ENCODE peak calls at places on chromosomes 16 and 17, in six cellular contexts. One of them, this sample, is unnamed.

GRCh38 chr16:11356573-11357331 is 11.5 kb downstream of the RMI2 start:
- DNase-seq in effector memory CD4-positive, alpha-beta T cell: peak; percentile 15
- DNase-seq in CD8-positive, alpha-beta memory T cell: peak; percentile 28
- DNase-seq in uterus: peak; percentile 64
- DNase-seq in fibroblast of lung: peak; percentile 43
- DNase-seq in cardiac muscle cell: peak; percentile 72
- DNase-seq in this sample: peak; percentile 48

GRCh38 chr17:34254651-34255380 is at the start of gene CCL2:
- DNase-seq in effector memory CD4-positive, alpha-beta T cell: no peak
- DNase-seq in CD8-positive, alpha-beta memory T cell: no peak
- DNase-seq in uterus: peak; percentile 77
- DNase-seq in fibroblast of lung: peak; percentile 90
- DNase-seq in cardiac muscle cell: peak; percentile 94
- DNase-seq in this sample: no peak

GRCh38 chr17:16459271-16459670 is 32.7 kb downstream of the LRRC75A start:
- DNase-seq in effector memory CD4-positive, alpha-beta T cell: no peak
- DNase-seq in CD8-positive, alpha-beta memory T cell: no peak
- DNase-seq in uterus: no peak
- DNase-seq in fibroblast of lung: no peak
- DNase-seq in cardiac muscle cell: no peak
- DNase-seq in this sample: no peak

GRCh38 chr16:79723583-79724168 is 123.1 kb upstream of the MAF start:
- DNase-seq in effector memory CD4-positive, alpha-beta T cell: no peak
- DNase-seq in CD8-positive, alpha-beta memory T cell: no peak
- DNase-seq in uterus: no peak
- DNase-seq in fibroblast of lung: no peak
- DNase-seq in cardiac muscle cell: no peak
- DNase-seq in this sample: no peak

GRCh38 chr16:20844588-20844987 is 38.3 kb downstream of the REXO5 start:
- DNase-seq in effector memory CD4-positive, alpha-beta T cell: peak; percentile 4
- DNase-seq in CD8-positive, alpha-beta memory T cell: no peak
- DNase-seq in uterus: no peak
- DNase-seq in fibroblast of lung: no peak
- DNase-seq in cardiac muscle cell: no peak
- DNase-seq in this sample: peak; percentile 40

GRCh38 chr16:1158456-1159324 is 5.8 kb downstream of the CACNA1H start:
- DNase-seq in effector memory CD4-positive, alpha-beta T cell: no peak
- DNase-seq in CD8-positive, alpha-beta memory T cell: no peak
- DNase-seq in uterus: peak; percentile 84
- DNase-seq in fibroblast of lung: peak; percentile 38
- DNase-seq in cardiac muscle cell: peak; percentile 35
- DNase-seq in this sample: no peak

GRCh38 chr17:47869114-47869513 is 18.2 kb upstream of the SP6 start:
- DNase-seq in effector memory CD4-positive, alpha-beta T cell: no peak
- DNase-seq in CD8-positive, alpha-beta memory T cell: no peak
- DNase-seq in uterus: no peak
- DNase-seq in fibroblast of lung: no peak
- DNase-seq in cardiac muscle cell: no peak
- DNase-seq in this sample: no peak

GRCh38 chr17:78723001-78723796 is 58.9 kb downstream of the CYTH1 start:
- DNase-seq in effector memory CD4-positive, alpha-beta T cell: no peak
- DNase-seq in CD8-positive, alpha-beta memory T cell: no peak
- DNase-seq in uterus: peak; percentile 53
- DNase-seq in fibroblast of lung: peak; percentile 43
- DNase-seq in cardiac muscle cell: peak; percentile 49
- DNase-seq in this sample: no peak

GRCh38 chr17:57080708-57081107 is 4.3 kb upstream of the AKAP1 start:
- DNase-seq in effector memory CD4-positive, alpha-beta T cell: no peak
- DNase-seq in CD8-positive, alpha-beta memory T cell: no peak
- DNase-seq in uterus: no peak
- DNase-seq in fibroblast of lung: no peak
- DNase-seq in cardiac muscle cell: peak; percentile 10
- DNase-seq in this sample: no peak

GRCh38 chr17:59373879-59374495 is 42.5 kb downstream of the YPEL2 start:
- DNase-seq in effector memory CD4-positive, alpha-beta T cell: no peak
- DNase-seq in CD8-positive, alpha-beta memory T cell: no peak
- DNase-seq in uterus: peak; percentile 30
- DNase-seq in fibroblast of lung: peak; percentile 46
- DNase-seq in cardiac muscle cell: peak; percentile 94
- DNase-seq in this sample: no peak

DNA sequence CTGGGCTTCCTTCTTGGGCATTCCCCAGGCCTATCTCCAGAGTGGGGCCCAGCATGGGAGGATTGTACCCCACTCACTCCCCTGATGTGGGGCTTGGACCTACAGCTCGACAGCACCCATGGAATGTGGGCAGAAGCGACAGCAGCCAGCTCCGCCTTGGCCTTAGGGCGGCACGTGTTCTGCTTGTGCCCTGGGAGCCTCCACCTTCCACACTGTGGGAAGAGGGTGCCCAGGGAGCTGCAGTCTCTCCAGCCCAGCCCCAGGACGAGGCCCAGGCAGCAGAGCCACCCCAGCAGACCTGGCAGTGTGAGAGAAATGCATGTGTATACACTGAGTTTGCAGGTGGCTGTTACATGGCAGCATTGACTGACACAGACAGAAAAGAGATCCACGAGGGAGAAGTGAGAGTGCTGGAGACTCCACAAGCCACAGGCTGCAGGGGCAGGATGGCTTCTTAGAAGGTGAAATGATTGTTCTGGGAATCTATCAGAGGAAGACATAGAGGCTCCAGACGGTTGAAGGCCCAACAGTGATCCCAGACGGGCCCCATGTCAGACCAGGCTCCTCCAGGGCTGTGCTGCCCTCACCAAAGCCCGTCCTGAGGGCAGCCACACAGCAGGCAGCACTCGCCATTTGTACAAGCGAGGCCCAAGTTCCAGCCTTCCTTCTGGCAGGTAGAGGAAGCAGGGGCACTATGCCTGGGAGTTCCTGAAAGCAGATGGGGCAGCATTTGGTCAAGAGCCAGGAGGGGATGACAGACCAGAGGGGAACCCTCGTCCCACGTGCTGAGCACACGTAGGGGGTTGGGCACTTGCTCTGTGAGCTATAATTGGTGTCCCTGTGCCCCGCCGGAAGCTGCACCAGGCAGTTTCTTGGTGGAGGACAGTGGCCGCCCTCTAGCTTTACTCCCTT is 2.8 kb upstream of the DNASE1 start:
- DNase-seq in effector memory CD4-positive, alpha-beta T cell: no peak
- DNase-seq in CD8-positive, alpha-beta memory T cell: no peak
- DNase-seq in uterus: no peak
- DNase-seq in fibroblast of lung: no peak
- DNase-seq in cardiac muscle cell: no peak
- DNase-seq in this sample: no peak
- H3K27ac ChIP-seq in effector memory CD4-positive, alpha-beta T cell: no peak overlapping the region
- H3K27ac ChIP-seq in CD8-positive, alpha-beta memory T cell: no peak overlapping the region
- H3K27ac ChIP-seq in uterus: no peak overlapping the region
- H3K27ac ChIP-seq in fibroblast of lung: no peak overlapping the region
- H3K27ac ChIP-seq in cardiac muscle cell: peak overlapping the region; percentile 59
- H3K27ac ChIP-seq in this sample: no peak overlapping the region

GRCh38 chr16:81449899-81450608 is 5.4 kb downstream of the CMIP start:
- DNase-seq in effector memory CD4-positive, alpha-beta T cell: no peak
- DNase-seq in CD8-positive, alpha-beta memory T cell: no peak
- DNase-seq in uterus: no peak
- DNase-seq in fibroblast of lung: no peak
- DNase-seq in cardiac muscle cell: no peak
- DNase-seq in this sample: no peak
- H3K4me1 ChIP-seq in effector memory CD4-positive, alpha-beta T cell: peaks cover 33% of the 10 kb centered on the region
- H3K4me1 ChIP-seq in CD8-positive, alpha-beta memory T cell: peaks cover 57% of the 10 kb centered on the region
- H3K4me1 ChIP-seq in uterus: no peaks in the 10 kb centered on the region
- H3K4me1 ChIP-seq in fibroblast of lung: peaks cover 2% of the 10 kb centered on the region
- H3K4me1 ChIP-seq in cardiac muscle cell: peaks cover 27% of the 10 kb centered on the region
- H3K4me1 ChIP-seq in this sample: peaks cover 71% of the 10 kb centered on the region

GRCh38 chr16:56669005-56669839 is at the start of gene MT1H:
- DNase-seq in effector memory CD4-positive, alpha-beta T cell: no peak
- DNase-seq in CD8-positive, alpha-beta memory T cell: no peak
- DNase-seq in uterus: no peak
- DNase-seq in fibroblast of lung: no peak
- DNase-seq in cardiac muscle cell: no peak
- DNase-seq in this sample: no peak

GRCh38 chr16:56667581-56668571 is at the start of gene MT1G:
- DNase-seq in effector memory CD4-positive, alpha-beta T cell: no peak
- DNase-seq in CD8-positive, alpha-beta memory T cell: no peak
- DNase-seq in uterus: no peak
- DNase-seq in fibroblast of lung: peak; percentile 15
- DNase-seq in cardiac muscle cell: peak; percentile 56
- DNase-seq in this sample: no peak

GRCh38 chr16:56662357-56663354 is 4.9 kb downstream of the MT1F start:
- DNase-seq in effector memory CD4-positive, alpha-beta T cell: no peak
- DNase-seq in CD8-positive, alpha-beta memory T cell: no peak
- DNase-seq in uterus: no peak
- DNase-seq in fibroblast of lung: no peak
- DNase-seq in cardiac muscle cell: no peak
- DNase-seq in this sample: peak; percentile 18

GRCh38 chr16:56669840-56670639 is 426 bp downstream of the MT1H start:
- DNase-seq in effector memory CD4-positive, alpha-beta T cell: no peak
- DNase-seq in CD8-positive, alpha-beta memory T cell: no peak
- DNase-seq in uterus: no peak
- DNase-seq in fibroblast of lung: no peak
- DNase-seq in cardiac muscle cell: no peak
- DNase-seq in this sample: no peak

GRCh38 chr16:56664506-56664905 is 3.4 kb downstream of the MT1G start:
- DNase-seq in effector memory CD4-positive, alpha-beta T cell: no peak
- DNase-seq in CD8-positive, alpha-beta memory T cell: no peak
- DNase-seq in uterus: no peak
- DNase-seq in fibroblast of lung: no peak
- DNase-seq in cardiac muscle cell: no peak
- DNase-seq in this sample: no peak
- H3K27me3 ChIP-seq in effector memory CD4-positive, alpha-beta T cell: peaks cover 18% of the 10 kb centered on the region
- H3K27me3 ChIP-seq in CD8-positive, alpha-beta memory T cell: peaks cover 24% of the 10 kb centered on the region
- H3K27me3 ChIP-seq in uterus: peaks cover 12% of the 10 kb centered on the region
- H3K27me3 ChIP-seq in fibroblast of lung: peaks cover 51% of the 10 kb centered on the region
- H3K27me3 ChIP-seq in cardiac muscle cell: peaks cover 100% of the 10 kb centered on the region
- H3K27me3 ChIP-seq in this sample: peaks cover 25% of the 10 kb centered on the region

DNA sequence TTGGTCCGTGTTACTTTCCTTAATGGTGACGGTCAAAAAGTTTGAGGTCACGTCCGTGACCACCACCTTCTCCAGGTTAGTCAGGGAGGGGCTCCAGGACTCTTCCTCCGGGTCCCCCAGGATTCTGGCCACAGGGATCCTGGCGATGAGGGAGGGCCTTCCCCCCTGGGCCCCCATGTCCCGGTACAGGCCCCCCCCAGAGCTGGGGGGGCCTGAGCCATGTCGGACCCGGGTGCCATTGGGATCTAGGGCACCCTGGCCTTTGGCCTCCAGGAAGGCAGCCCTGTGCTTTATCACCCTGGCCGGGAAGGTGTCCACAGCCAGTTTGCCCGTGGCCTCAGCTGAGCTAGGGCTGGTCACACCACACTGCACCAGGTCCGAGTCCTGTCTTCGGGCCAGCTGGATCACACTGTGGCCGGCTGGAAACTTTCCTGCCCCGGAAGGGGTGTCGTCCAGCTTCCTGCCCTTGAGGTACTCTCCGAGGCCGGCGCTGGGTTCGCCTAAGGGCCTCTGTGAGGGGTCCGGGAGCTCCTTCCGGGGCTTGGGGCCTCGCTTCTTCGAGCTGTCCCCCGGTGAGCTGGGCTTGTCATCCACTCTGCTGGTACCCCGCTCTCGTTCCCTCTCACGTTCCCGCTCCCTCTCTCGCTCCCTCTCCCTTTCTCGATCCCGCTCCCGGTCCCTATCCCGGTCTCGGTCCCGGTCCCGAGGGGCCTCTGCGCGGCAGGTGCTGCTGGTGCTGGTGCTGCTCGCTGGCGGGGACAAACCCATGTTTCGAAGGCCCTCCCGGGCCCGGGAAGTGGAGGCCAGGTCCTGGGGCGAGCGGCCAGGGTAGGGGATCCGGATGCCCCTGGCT is 2.0 kb downstream of the CBX8 start:
- DNase-seq in effector memory CD4-positive, alpha-beta T cell: no peak
- DNase-seq in CD8-positive, alpha-beta memory T cell: no peak
- DNase-seq in uterus: no peak
- DNase-seq in fibroblast of lung: no peak
- DNase-seq in cardiac muscle cell: no peak
- DNase-seq in this sample: no peak
- H3K27ac ChIP-seq in effector memory CD4-positive, alpha-beta T cell: no peak overlapping the region
- H3K27ac ChIP-seq in CD8-positive, alpha-beta memory T cell: no peak overlapping the region
- H3K27ac ChIP-seq in uterus: no peak overlapping the region
- H3K27ac ChIP-seq in fibroblast of lung: no peak overlapping the region
- H3K27ac ChIP-seq in cardiac muscle cell: no peak overlapping the region
- H3K27ac ChIP-seq in this sample: no peak overlapping the region